ENCODE peak calls at places on chromosomes 16 and 17, in four cellular contexts. One of them, this sample, is unnamed.

GRCh38 chr17:66272699-66273390 is 29.6 kb upstream of the PRKCA start:
- DNase-seq in HL-60: no peak
- DNase-seq in WERI-Rb-1: no peak
- DNase-seq in foreskin fibroblast: peak
- DNase-seq in this sample: no peak

GRCh38 chr16:82943371-82943770 is 316.6 kb downstream of the CDH13 start:
- DNase-seq in HL-60: no peak
- DNase-seq in WERI-Rb-1: no peak
- DNase-seq in foreskin fibroblast: peak
- DNase-seq in this sample: no peak

GRCh38 chr17:48351916-48352332 is 78.1 kb downstream of the SKAP1 start:
- DNase-seq in HL-60: no peak
- DNase-seq in WERI-Rb-1: no peak
- DNase-seq in foreskin fibroblast: peak
- DNase-seq in this sample: peak

GRCh38 chr17:56909742-56910508 is 3.9 kb downstream of the TRIM25 start:
- DNase-seq in HL-60: no peak
- DNase-seq in WERI-Rb-1: no peak
- DNase-seq in foreskin fibroblast: no peak
- DNase-seq in this sample: no peak

GRCh38 chr16:68074850-68075249 is 10.3 kb upstream of the NFATC3 start:
- DNase-seq in HL-60: peak
- DNase-seq in WERI-Rb-1: no peak
- DNase-seq in foreskin fibroblast: no peak
- DNase-seq in this sample: peak

GRCh38 chr16:50699345-50700159 is 6.1 kb downstream of the NOD2 start:
- DNase-seq in HL-60: peak
- DNase-seq in WERI-Rb-1: no peak
- DNase-seq in foreskin fibroblast: peak
- DNase-seq in this sample: no peak

GRCh38 chr17:67546578-67547527 is 169.8 kb downstream of the PITPNC1 start:
- DNase-seq in HL-60: peak
- DNase-seq in WERI-Rb-1: no peak
- DNase-seq in foreskin fibroblast: peak
- DNase-seq in this sample: peak

GRCh38 chr17:46780003-46780373 is 38.5 kb downstream of the WNT3 start:
- DNase-seq in HL-60: no peak
- DNase-seq in WERI-Rb-1: no peak
- DNase-seq in foreskin fibroblast: no peak
- DNase-seq in this sample: no peak

GRCh38 chr17:58328195-58329034 is at the start of gene TSPOAP1:
- DNase-seq in HL-60: peak
- DNase-seq in WERI-Rb-1: no peak
- DNase-seq in foreskin fibroblast: no peak
- DNase-seq in this sample: peak

GRCh38 chr16:68286153-68287074 is 22.1 kb downstream of the SLC7A6 start:
- DNase-seq in HL-60: no peak
- DNase-seq in WERI-Rb-1: no peak
- DNase-seq in foreskin fibroblast: no peak
- DNase-seq in this sample: peak

DNA sequence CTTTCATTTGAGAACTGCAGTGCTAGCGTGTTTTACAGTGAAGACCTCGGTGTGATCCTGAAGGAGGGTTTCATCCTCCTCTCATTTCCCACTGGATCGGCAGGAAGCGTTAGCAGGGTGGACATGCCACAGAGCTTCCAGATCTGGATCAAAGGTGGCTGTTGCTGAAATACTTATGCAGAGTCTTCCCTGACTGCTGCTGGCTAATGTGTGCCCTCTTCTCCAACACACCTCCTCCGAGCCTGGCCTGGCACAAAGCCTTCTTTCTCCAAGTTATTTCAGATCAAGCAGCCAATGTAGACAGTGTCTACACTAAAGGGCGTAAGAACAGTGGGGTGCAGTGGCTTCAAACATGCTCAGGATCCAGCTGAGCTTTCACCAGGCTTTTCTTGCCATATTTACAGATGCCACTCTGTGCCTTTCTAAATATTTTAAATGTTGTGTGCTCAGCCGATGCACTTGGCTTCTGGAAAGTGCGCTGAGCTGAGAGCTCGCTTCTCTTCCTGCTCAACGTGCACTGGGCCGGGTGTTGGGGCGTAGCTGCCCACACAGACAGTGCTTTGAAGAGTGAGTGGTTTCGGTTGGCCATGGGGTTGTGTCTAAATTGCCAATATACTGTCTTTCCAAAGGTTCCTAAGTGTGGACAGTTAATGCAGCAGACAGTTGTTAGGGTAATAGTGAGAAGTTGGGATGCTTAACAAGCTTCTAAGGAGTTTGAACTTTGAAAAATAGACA is 2.1 kb downstream of the ZNF750 start:
- DNase-seq in HL-60: no peak
- DNase-seq in WERI-Rb-1: no peak
- DNase-seq in foreskin fibroblast: no peak
- DNase-seq in this sample: no peak
- H3K4me3 ChIP-seq in HL-60: no peak
- H3K4me3 ChIP-seq in WERI-Rb-1: no peak
- H3K4me3 ChIP-seq in foreskin fibroblast: no peak
- H3K4me3 ChIP-seq in this sample: no peak

DNA sequence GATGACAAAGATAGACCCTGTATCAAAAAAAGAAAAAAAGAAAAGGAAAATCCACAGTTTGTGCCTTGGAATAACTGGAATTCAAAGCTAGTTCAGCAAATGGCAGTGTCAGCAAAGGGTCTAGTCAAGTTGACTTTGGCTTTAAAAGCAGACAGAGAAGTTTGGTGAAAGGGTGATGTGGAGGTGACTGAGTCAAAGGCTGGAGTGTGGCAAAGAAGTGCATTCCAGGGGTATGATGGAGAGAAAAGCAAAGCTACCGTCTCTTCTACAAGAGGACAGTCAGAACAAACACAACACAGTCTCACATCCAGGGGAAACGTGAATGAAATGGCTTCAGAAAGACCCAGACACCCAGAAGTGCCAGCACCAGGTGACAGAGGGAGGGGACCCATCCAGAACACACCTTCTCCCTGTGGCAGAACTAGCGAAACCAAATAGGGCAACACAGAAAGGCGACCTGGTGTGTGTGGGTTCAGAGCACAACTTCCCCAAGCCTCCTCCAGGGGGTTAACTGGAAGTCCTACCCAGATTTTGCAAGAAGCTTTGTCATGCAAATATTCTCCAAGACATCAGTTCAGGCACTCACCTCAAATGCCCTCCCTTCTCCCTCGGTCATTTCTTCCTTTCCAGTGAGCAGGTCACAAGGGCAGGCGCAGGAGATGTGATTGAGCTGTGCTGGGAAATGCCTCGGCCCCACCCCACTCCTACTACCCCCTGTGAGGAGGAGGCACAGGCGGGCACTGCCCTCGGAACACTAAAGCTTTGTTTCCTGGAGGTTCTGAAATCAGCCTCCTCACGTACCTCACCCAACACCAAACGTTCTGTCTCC is 481.9 kb downstream of the SOX9 start:
- DNase-seq in HL-60: peak
- DNase-seq in WERI-Rb-1: no peak
- DNase-seq in foreskin fibroblast: peak
- DNase-seq in this sample: no peak
- TF ChIP-seq CTCF in HL-60: peak
- TF ChIP-seq CTCF in WERI-Rb-1: no peak
- TF ChIP-seq CTCF in foreskin fibroblast: peak
- TF ChIP-seq CTCF in this sample: peak

DNA sequence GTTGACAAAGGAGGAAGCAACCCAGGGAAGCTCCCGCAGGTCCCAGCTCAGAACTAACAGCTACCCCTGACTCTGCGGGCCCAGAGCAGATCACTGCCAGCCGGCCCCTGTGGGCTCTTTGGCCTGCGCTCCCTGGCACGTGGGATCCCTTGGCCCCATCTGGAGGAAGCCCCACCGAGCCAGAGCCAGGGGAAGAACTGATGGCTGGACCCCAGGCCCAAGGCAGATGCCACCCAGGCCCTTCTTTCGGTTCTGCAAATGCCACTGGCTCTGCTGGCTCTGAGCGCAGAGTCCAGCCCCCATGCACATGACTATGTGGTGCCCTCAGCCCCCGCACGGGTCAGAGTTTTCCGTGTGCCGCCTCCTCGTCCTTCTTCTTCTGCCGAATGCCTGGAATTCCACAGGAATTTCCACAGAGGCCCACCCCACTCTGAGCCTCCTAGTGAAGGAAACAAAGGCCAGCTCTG is 35.8 kb upstream of the SNN start:
- DNase-seq in HL-60: no peak
- DNase-seq in WERI-Rb-1: no peak
- DNase-seq in foreskin fibroblast: peak
- DNase-seq in this sample: no peak
- H3K4me3 ChIP-seq in HL-60: no peak
- H3K4me3 ChIP-seq in WERI-Rb-1: no peak
- H3K4me3 ChIP-seq in foreskin fibroblast: no peak
- H3K4me3 ChIP-seq in this sample: no peak

GRCh38 chr17:5785867-5786509 is 201.7 kb upstream of the NLRP1 start:
- DNase-seq in HL-60: no peak
- DNase-seq in WERI-Rb-1: peak
- DNase-seq in foreskin fibroblast: peak
- DNase-seq in this sample: peak
- TF ChIP-seq CTCF in HL-60: no peak
- TF ChIP-seq CTCF in WERI-Rb-1: peak
- TF ChIP-seq CTCF in foreskin fibroblast: no peak
- TF ChIP-seq CTCF in this sample: peak

DNA sequence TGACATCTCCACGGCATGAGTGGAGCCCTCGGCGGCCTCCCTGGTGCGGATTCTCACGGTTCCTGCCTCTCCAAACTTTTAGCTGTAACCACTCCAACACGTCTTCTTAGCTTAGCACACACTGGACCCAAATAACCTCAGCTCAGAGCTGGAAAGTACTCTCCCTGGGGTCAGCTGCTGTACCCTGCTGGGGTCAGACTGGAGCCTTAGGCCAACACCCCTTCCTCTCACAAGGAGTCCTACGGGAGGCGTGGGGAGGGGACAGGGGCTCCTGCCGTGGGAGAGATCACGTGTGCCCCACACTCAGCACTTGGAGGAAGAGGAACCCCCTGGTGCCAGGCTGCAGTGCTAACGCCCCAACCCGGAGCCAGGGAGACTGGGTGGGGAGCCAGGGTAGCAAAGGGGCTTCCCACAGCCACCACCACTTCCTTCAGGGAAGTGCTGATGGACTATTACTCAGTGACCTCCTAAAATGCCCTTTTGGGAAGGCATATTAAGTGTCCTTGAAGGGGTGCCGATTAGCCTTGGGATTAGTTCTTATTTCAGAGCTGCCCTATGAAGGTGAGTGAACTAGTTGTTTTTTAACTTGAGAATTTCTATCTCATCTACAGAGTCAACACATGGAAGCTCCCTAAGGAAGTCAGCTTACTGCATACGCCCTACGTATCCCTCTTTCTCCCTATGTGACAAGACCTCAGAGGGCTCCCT is 124.0 kb downstream of the HIC1 start:
- DNase-seq in HL-60: no peak
- DNase-seq in WERI-Rb-1: no peak
- DNase-seq in foreskin fibroblast: no peak
- DNase-seq in this sample: no peak
- H3K4me3 ChIP-seq in HL-60: no peak
- H3K4me3 ChIP-seq in WERI-Rb-1: no peak
- H3K4me3 ChIP-seq in foreskin fibroblast: no peak
- H3K4me3 ChIP-seq in this sample: no peak